ENCODE peak calls at places on chromosomes 3 and 15, in four cellular contexts. U, D, E and S are unnamed samples.

GRCh38 chr3:41751597-41751996 is 210.3 kb downstream of the ULK4 start:
- DNase-seq in D (no peak), E (no peak), U (no peak), S (no peak)

GRCh38 chr3:105255351-105255750 is 111.4 kb upstream of the ALCAM start:
- DNase-seq in E (no peak), U (no peak), D (no peak), S (no peak)

GRCh38 chr3:139827833-139828232 is 107.2 kb upstream of the CLSTN2 start:
- DNase-seq in E (no peak), D (no peak), U (no peak), S (no peak)

GRCh38 chr3:97810779-97811390 is 10.9 kb upstream of the CRYBG3 start:
- DNase-seq in E (no peak), D (no peak), U (no peak), S (no peak)

GRCh38 chr3:111980716-111981456 is 2.1 kb downstream of the ABHD10 start:
- DNase-seq in U (no peak), D (no peak), E (no peak), S (no peak)

GRCh38 chr3:71504250-71505036 is 79.1 kb downstream of the FOXP1 start:
- DNase-seq in E (no peak), D (no peak), U (no peak), S (peak; percentile 76)

GRCh38 chr3:24367216-24367615 is 127.4 kb downstream of the THRB start:
- DNase-seq in D (no peak), U (no peak), E (no peak), S (no peak)

GRCh38 chr3:145817870-145818483 is 343.0 kb downstream of the PLOD2 start:
- DNase-seq in U (no peak), D (no peak), E (no peak), S (no peak)

GRCh38 chr15:89647191-89647851 is 7.9 kb downstream of the KIF7 start:
- DNase-seq in E (peak; percentile 45), U (peak; percentile 86), D (peak; percentile 53), S (peak; percentile 92)

GRCh38 chr3:126538966-126539365 is 15.0 kb downstream of the CHST13 start:
- DNase-seq in E (no peak), D (no peak), U (peak; percentile 24), S (no peak)

GRCh38 chr3:169085827-169086226 is 577.7 kb downstream of the MECOM start:
- DNase-seq in D (no peak), U (no peak), E (no peak), S (peak; percentile 69)

GRCh38 chr3:49257187-49257586 is 19.8 kb downstream of the C3orf62 start:
- DNase-seq in D (no peak), U (no peak), E (no peak), S (no peak)

GRCh38 chr3:146274833-146275232 is 23.9 kb upstream of the PLSCR4 start:
- DNase-seq in D (no peak), U (no peak), E (no peak), S (peak; percentile 34)

GRCh38 chr3:40152482-40153133 is 156.9 kb upstream of the EIF1B start:
- DNase-seq in D (no peak), E (no peak), U (no peak), S (no peak)

GRCh38 chr3:13504161-13504831 is 24.2 kb downstream of the HDAC11 start:
- DNase-seq in U (no peak), D (no peak), E (no peak), S (no peak)

GRCh38 chr15:78811124-78811824 is at the start of gene ADAMTS7:
- DNase-seq in U (peak; percentile 88), E (peak; percentile 43), D (peak; percentile 43), S (peak; percentile 99)

GRCh38 chr3:12143949-12144504 is 14.7 kb downstream of the TIMP4 start:
- DNase-seq in D (no peak), E (no peak), U (no peak), S (peak; percentile 65)

GRCh38 chr3:32110233-32110760 is 3.9 kb downstream of the GPD1L start:
- DNase-seq in D (no peak), E (no peak), U (no peak), S (no peak)

GRCh38 chr3:172341482-172342059 is 106.7 kb downstream of the GHSR start:
- DNase-seq in U (no peak), E (no peak), D (peak; percentile 34), S (peak; percentile 26)

GRCh38 chr3:111592143-111592542 is 3.0 kb downstream of the ZBED2 start:
- DNase-seq in U (no peak), D (no peak), E (no peak), S (no peak)